ENCODE peak calls at places on chromosomes 6 and 20, in six cellular contexts. One of them, this sample, is unnamed. For H3K27me3, the result is how much of the 10 kb centered on the place peaks cover.

GRCh38 chr6:10617008-10617696 is 77.3 kb downstream of the C6orf52 start:
- DNase-seq in left ventricle myocardium inferior: no peak
- DNase-seq in PC-9: no peak
- DNase-seq in GM23248: no peak
- DNase-seq in esophagus squamous epithelium: no peak
- DNase-seq in breast epithelium: no peak
- DNase-seq in this sample: no peak

GRCh38 chr6:87336367-87336766 is 7.3 kb upstream of the GJB7 start:
- DNase-seq in left ventricle myocardium inferior: no peak
- DNase-seq in PC-9: no peak
- DNase-seq in GM23248: no peak
- DNase-seq in esophagus squamous epithelium: no peak
- DNase-seq in breast epithelium: no peak
- DNase-seq in this sample: no peak

GRCh38 chr6:56843476-56844349 is 111.2 kb upstream of the BEND6 start:
- DNase-seq in left ventricle myocardium inferior: peak
- DNase-seq in PC-9: peak
- DNase-seq in GM23248: peak
- DNase-seq in esophagus squamous epithelium: no peak
- DNase-seq in breast epithelium: no peak
- DNase-seq in this sample: no peak

GRCh38 chr20:44765091-44765490 is 19.4 kb downstream of the KCNK15 start:
- DNase-seq in left ventricle myocardium inferior: no peak
- DNase-seq in PC-9: no peak
- DNase-seq in GM23248: no peak
- DNase-seq in esophagus squamous epithelium: no peak
- DNase-seq in breast epithelium: no peak
- DNase-seq in this sample: no peak

GRCh38 chr20:53977391-53977790 is 93.0 kb downstream of the BCAS1 start:
- DNase-seq in left ventricle myocardium inferior: no peak
- DNase-seq in PC-9: no peak
- DNase-seq in GM23248: no peak
- DNase-seq in esophagus squamous epithelium: no peak
- DNase-seq in breast epithelium: no peak
- DNase-seq in this sample: no peak

GRCh38 chr6:12261502-12261901 is 28.7 kb upstream of the EDN1 start:
- DNase-seq in left ventricle myocardium inferior: no peak
- DNase-seq in PC-9: no peak
- DNase-seq in GM23248: no peak
- DNase-seq in esophagus squamous epithelium: no peak
- DNase-seq in breast epithelium: no peak
- DNase-seq in this sample: no peak

GRCh38 chr6:64696053-64696452 is 1011.0 kb downstream of the EYS start:
- DNase-seq in left ventricle myocardium inferior: no peak
- DNase-seq in PC-9: no peak
- DNase-seq in GM23248: no peak
- DNase-seq in esophagus squamous epithelium: no peak
- DNase-seq in breast epithelium: no peak
- DNase-seq in this sample: no peak

GRCh38 chr20:62219992-62220665 is at the start of gene HRH3:
- DNase-seq in left ventricle myocardium inferior: no peak
- DNase-seq in PC-9: no peak
- DNase-seq in GM23248: peak
- DNase-seq in esophagus squamous epithelium: no peak
- DNase-seq in breast epithelium: no peak
- DNase-seq in this sample: no peak

GRCh38 chr6:15449001-15449400 is 203.1 kb downstream of the JARID2 start:
- DNase-seq in left ventricle myocardium inferior: no peak
- DNase-seq in PC-9: no peak
- DNase-seq in GM23248: no peak
- DNase-seq in esophagus squamous epithelium: no peak
- DNase-seq in breast epithelium: no peak
- DNase-seq in this sample: no peak

GRCh38 chr20:50203951-50204937 is 13.6 kb downstream of the CEBPB start:
- DNase-seq in left ventricle myocardium inferior: no peak
- DNase-seq in PC-9: peak
- DNase-seq in GM23248: no peak
- DNase-seq in esophagus squamous epithelium: no peak
- DNase-seq in breast epithelium: no peak
- DNase-seq in this sample: no peak

GRCh38 chr20:50200482-50201104 is 10.0 kb downstream of the CEBPB start:
- DNase-seq in left ventricle myocardium inferior: peak
- DNase-seq in PC-9: peak
- DNase-seq in GM23248: no peak
- DNase-seq in esophagus squamous epithelium: no peak
- DNase-seq in breast epithelium: no peak
- DNase-seq in this sample: no peak

GRCh38 chr20:50199703-50200102 is 9.1 kb downstream of the CEBPB start:
- DNase-seq in left ventricle myocardium inferior: no peak
- DNase-seq in PC-9: peak
- DNase-seq in GM23248: no peak
- DNase-seq in esophagus squamous epithelium: no peak
- DNase-seq in breast epithelium: no peak
- DNase-seq in this sample: no peak

GRCh38 chr20:50198716-50199115 is 8.1 kb downstream of the CEBPB start:
- DNase-seq in left ventricle myocardium inferior: no peak
- DNase-seq in PC-9: peak
- DNase-seq in GM23248: no peak
- DNase-seq in esophagus squamous epithelium: no peak
- DNase-seq in breast epithelium: no peak
- DNase-seq in this sample: no peak

DNA sequence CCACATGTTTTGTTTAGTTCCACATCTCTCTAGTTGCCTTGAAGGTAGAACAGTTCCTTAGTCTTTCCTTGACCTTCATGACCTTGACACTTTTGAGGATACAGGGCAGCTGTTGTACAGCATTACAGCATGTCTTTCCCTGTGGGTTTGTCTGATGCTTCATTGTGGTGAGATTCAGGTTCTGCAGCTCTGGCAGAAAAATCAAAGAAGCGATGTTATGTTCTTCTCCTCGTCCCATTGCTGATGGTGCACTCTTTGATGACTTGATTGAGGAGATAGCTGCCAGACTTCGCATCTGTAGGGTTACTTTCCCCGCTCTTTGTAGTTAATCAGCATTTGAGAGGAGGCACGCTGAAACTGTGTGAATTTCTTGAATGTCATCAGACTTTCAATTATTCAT is 12.0 kb downstream of the CEBPB start:
- DNase-seq in left ventricle myocardium inferior: no peak
- DNase-seq in PC-9: peak
- DNase-seq in GM23248: no peak
- DNase-seq in esophagus squamous epithelium: no peak
- DNase-seq in breast epithelium: no peak
- DNase-seq in this sample: no peak
- H3K27ac ChIP-seq in left ventricle myocardium inferior: no peak
- H3K27ac ChIP-seq in PC-9: no peak
- H3K27ac ChIP-seq in GM23248: no peak
- H3K27ac ChIP-seq in esophagus squamous epithelium: no peak
- H3K27ac ChIP-seq in breast epithelium: no peak
- H3K27ac ChIP-seq in this sample: no peak

GRCh38 chr6:52560462-52560861 is 16.4 kb downstream of the TRAM2 start:
- DNase-seq in left ventricle myocardium inferior: no peak
- DNase-seq in PC-9: no peak
- DNase-seq in GM23248: peak
- DNase-seq in esophagus squamous epithelium: no peak
- DNase-seq in breast epithelium: no peak
- DNase-seq in this sample: no peak

GRCh38 chr6:52554684-52555280 is 22.1 kb downstream of the TRAM2 start:
- DNase-seq in left ventricle myocardium inferior: no peak
- DNase-seq in PC-9: no peak
- DNase-seq in GM23248: peak
- DNase-seq in esophagus squamous epithelium: no peak
- DNase-seq in breast epithelium: no peak
- DNase-seq in this sample: no peak

GRCh38 chr6:52555531-52556228 is 21.2 kb downstream of the TRAM2 start:
- DNase-seq in left ventricle myocardium inferior: no peak
- DNase-seq in PC-9: no peak
- DNase-seq in GM23248: peak
- DNase-seq in esophagus squamous epithelium: no peak
- DNase-seq in breast epithelium: no peak
- DNase-seq in this sample: no peak

GRCh38 chr6:52557389-52558265 is 19.2 kb downstream of the TRAM2 start:
- DNase-seq in left ventricle myocardium inferior: no peak
- DNase-seq in PC-9: no peak
- DNase-seq in GM23248: peak
- DNase-seq in esophagus squamous epithelium: no peak
- DNase-seq in breast epithelium: no peak
- DNase-seq in this sample: no peak

GRCh38 chr6:52558266-52559000 is 18.4 kb downstream of the TRAM2 start:
- DNase-seq in left ventricle myocardium inferior: no peak
- DNase-seq in PC-9: no peak
- DNase-seq in GM23248: peak
- DNase-seq in esophagus squamous epithelium: no peak
- DNase-seq in breast epithelium: no peak
- DNase-seq in this sample: no peak
- H3K4me3 ChIP-seq in left ventricle myocardium inferior: no peak
- H3K4me3 ChIP-seq in PC-9: no peak
- H3K4me3 ChIP-seq in GM23248: peak
- H3K4me3 ChIP-seq in esophagus squamous epithelium: no peak
- H3K4me3 ChIP-seq in breast epithelium: no peak
- H3K4me3 ChIP-seq in this sample: no peak

GRCh38 chr20:59153832-59154231 is 9.8 kb upstream of the ZNF831 start:
- DNase-seq in left ventricle myocardium inferior: no peak
- DNase-seq in PC-9: no peak
- DNase-seq in GM23248: no peak
- DNase-seq in esophagus squamous epithelium: no peak
- DNase-seq in breast epithelium: no peak
- DNase-seq in this sample: peak

GRCh38 chr20:59152559-59153354 is 10.9 kb upstream of the ZNF831 start:
- DNase-seq in left ventricle myocardium inferior: no peak
- DNase-seq in PC-9: no peak
- DNase-seq in GM23248: no peak
- DNase-seq in esophagus squamous epithelium: no peak
- DNase-seq in breast epithelium: no peak
- DNase-seq in this sample: no peak

GRCh38 chr20:59153355-59153681 is 10.3 kb upstream of the ZNF831 start:
- DNase-seq in left ventricle myocardium inferior: peak
- DNase-seq in PC-9: no peak
- DNase-seq in GM23248: no peak
- DNase-seq in esophagus squamous epithelium: no peak
- DNase-seq in breast epithelium: peak
- DNase-seq in this sample: peak

GRCh38 chr20:59157064-59157463 is 6.6 kb upstream of the ZNF831 start:
- DNase-seq in left ventricle myocardium inferior: no peak
- DNase-seq in PC-9: no peak
- DNase-seq in GM23248: no peak
- DNase-seq in esophagus squamous epithelium: no peak
- DNase-seq in breast epithelium: no peak
- DNase-seq in this sample: no peak

GRCh38 chr20:59154317-59155013 is 9.2 kb upstream of the ZNF831 start:
- DNase-seq in left ventricle myocardium inferior: no peak
- DNase-seq in PC-9: no peak
- DNase-seq in GM23248: no peak
- DNase-seq in esophagus squamous epithelium: no peak
- DNase-seq in breast epithelium: no peak
- DNase-seq in this sample: peak
- H3K27me3 ChIP-seq in left ventricle myocardium inferior: under half
- H3K27me3 ChIP-seq in PC-9: half or more
- H3K27me3 ChIP-seq in GM23248: under half
- H3K27me3 ChIP-seq in esophagus squamous epithelium: under half
- H3K27me3 ChIP-seq in breast epithelium: under half
- H3K27me3 ChIP-seq in this sample: under half

GRCh38 chr6:29967379-29968010 is 25.2 kb downstream of the HLA-A start:
- DNase-seq in left ventricle myocardium inferior: no peak
- DNase-seq in PC-9: peak
- DNase-seq in GM23248: peak
- DNase-seq in esophagus squamous epithelium: no peak
- DNase-seq in breast epithelium: no peak
- DNase-seq in this sample: no peak
- H3K27ac ChIP-seq in left ventricle myocardium inferior: peak
- H3K27ac ChIP-seq in PC-9: peak
- H3K27ac ChIP-seq in GM23248: no peak
- H3K27ac ChIP-seq in esophagus squamous epithelium: peak
- H3K27ac ChIP-seq in breast epithelium: no peak
- H3K27ac ChIP-seq in this sample: peak

GRCh38 chr20:3727333-3728035 is 5.0 kb upstream of the HSPA12B start:
- DNase-seq in left ventricle myocardium inferior: no peak
- DNase-seq in PC-9: no peak
- DNase-seq in GM23248: peak
- DNase-seq in esophagus squamous epithelium: no peak
- DNase-seq in breast epithelium: no peak
- DNase-seq in this sample: no peak
- H3K4me3 ChIP-seq in left ventricle myocardium inferior: peak
- H3K4me3 ChIP-seq in PC-9: no peak
- H3K4me3 ChIP-seq in GM23248: peak
- H3K4me3 ChIP-seq in esophagus squamous epithelium: peak
- H3K4me3 ChIP-seq in breast epithelium: peak
- H3K4me3 ChIP-seq in this sample: peak

GRCh38 chr20:46903937-46904336 is 9.3 kb downstream of the EYA2 start:
- DNase-seq in left ventricle myocardium inferior: no peak
- DNase-seq in PC-9: no peak
- DNase-seq in GM23248: no peak
- DNase-seq in esophagus squamous epithelium: no peak
- DNase-seq in breast epithelium: no peak
- DNase-seq in this sample: no peak
- H3K27me3 ChIP-seq in left ventricle myocardium inferior: half or more
- H3K27me3 ChIP-seq in PC-9: under half
- H3K27me3 ChIP-seq in GM23248: under half
- H3K27me3 ChIP-seq in esophagus squamous epithelium: under half
- H3K27me3 ChIP-seq in breast epithelium: under half
- H3K27me3 ChIP-seq in this sample: under half

DNA sequence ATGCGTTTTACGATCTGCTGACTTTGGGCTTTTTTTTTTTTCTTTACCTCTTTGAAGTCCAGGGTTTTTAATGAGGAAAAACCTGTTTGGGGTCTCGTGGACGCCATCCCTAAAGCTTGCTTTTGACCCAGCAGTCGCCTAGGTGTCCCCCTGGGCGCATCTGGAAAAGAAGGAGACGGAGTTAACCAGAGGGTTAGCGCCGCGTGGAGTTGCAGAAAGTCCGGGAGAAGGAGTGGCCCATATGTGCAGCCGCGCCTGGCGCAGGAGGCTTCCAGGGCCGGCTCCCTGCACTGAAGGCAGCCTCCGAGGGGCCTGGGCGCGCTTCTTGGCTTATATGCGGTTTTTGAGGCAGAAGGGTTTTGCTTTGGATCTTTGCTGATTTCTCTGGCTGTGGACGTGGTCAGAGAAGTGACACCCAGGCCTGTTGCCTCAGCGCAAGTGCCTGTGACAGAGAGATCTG is 926 bp downstream of the TMEM181 start:
- DNase-seq in left ventricle myocardium inferior: no peak
- DNase-seq in PC-9: no peak
- DNase-seq in GM23248: peak
- DNase-seq in esophagus squamous epithelium: no peak
- DNase-seq in breast epithelium: no peak
- DNase-seq in this sample: no peak
- H3K27ac ChIP-seq in left ventricle myocardium inferior: peak
- H3K27ac ChIP-seq in PC-9: peak
- H3K27ac ChIP-seq in GM23248: peak
- H3K27ac ChIP-seq in esophagus squamous epithelium: peak
- H3K27ac ChIP-seq in breast epithelium: no peak
- H3K27ac ChIP-seq in this sample: peak

This sample was measured in vagina.